ENCODE peak calls at places on chromosomes 12 and 14, in eight cellular contexts. K, A, D, O, H, S, W and Q are unnamed samples.

GRCh38 chr12:65511134-65511912 is 232.8 kb downstream of the MSRB3 start:
- DNase-seq in K (no peak), A (no peak), D (no peak), O (peak), H (no peak), S (no peak), W (no peak), Q (peak)

GRCh38 chr14:43901950-43902349 is 605.1 kb downstream of the FSCB start:
- DNase-seq in K (no peak), A (no peak), D (no peak), O (no peak), H (no peak), S (no peak), W (no peak), Q (no peak)

GRCh38 chr12:29273178-29273843 is 107.7 kb downstream of the ERGIC2 start:
- DNase-seq in K (no peak), A (no peak), D (no peak), O (no peak), H (no peak), S (no peak), W (no peak), Q (no peak)

GRCh38 chr12:45232771-45233372 is 17.0 kb downstream of the ANO6 start:
- DNase-seq in K (no peak), A (peak), D (no peak), O (no peak), H (no peak), S (no peak), W (peak), Q (peak)

GRCh38 chr14:69886843-69887242 is 7.6 kb downstream of the SMOC1 start:
- DNase-seq in K (no peak), A (no peak), D (no peak), O (no peak), H (no peak), S (no peak), W (no peak), Q (no peak)

GRCh38 chr12:2834581-2835491 is at the start of gene NRIP2:
- DNase-seq in K (peak), A (no peak), D (no peak), O (no peak), H (peak), S (no peak), W (no peak), Q (no peak)

GRCh38 chr12:123058980-123059379 is 78.5 kb downstream of the ARL6IP4 start:
- DNase-seq in K (no peak), A (no peak), D (no peak), O (no peak), H (peak), S (no peak), W (no peak), Q (no peak)

GRCh38 chr12:38585090-38585489 is 268.5 kb downstream of the ALG10B start:
- DNase-seq in K (no peak), A (no peak), D (no peak), O (no peak), H (no peak), S (no peak), W (no peak), Q (no peak)

GRCh38 chr12:84805474-84805858 is 107.1 kb downstream of the SLC6A15 start:
- DNase-seq in K (no peak), A (peak), D (no peak), O (no peak), H (no peak), S (no peak), W (no peak), Q (no peak)

GRCh38 chr12:2179953-2180736 is 127.4 kb downstream of the CACNA1C start:
- DNase-seq in K (no peak), A (no peak), D (peak), O (peak), H (peak), S (no peak), W (peak), Q (peak)

GRCh38 chr14:100761481-100761880 is 34.8 kb downstream of the DLK1 start:
- DNase-seq in K (peak), A (no peak), D (no peak), O (no peak), H (no peak), S (no peak), W (no peak), Q (no peak)

GRCh38 chr14:97486601-97487120 is 689.5 kb downstream of the VRK1 start:
- DNase-seq in K (no peak), A (no peak), D (no peak), O (no peak), H (no peak), S (no peak), W (no peak), Q (no peak)

GRCh38 chr12:63964301-63964700 is 119.8 kb downstream of the SRGAP1 start:
- DNase-seq in K (no peak), A (peak), D (no peak), O (no peak), H (no peak), S (no peak), W (no peak), Q (no peak)

GRCh38 chr14:100988956-100989355 is 85.4 kb upstream of the RTL1 start:
- DNase-seq in K (no peak), A (no peak), D (no peak), O (no peak), H (no peak), S (no peak), W (no peak), Q (no peak)

GRCh38 chr14:62144863-62145262 is 382.6 kb downstream of the SNAPC1 start:
- DNase-seq in K (no peak), A (no peak), D (no peak), O (no peak), H (no peak), S (no peak), W (no peak), Q (no peak)

GRCh38 chr14:60736494-60736893 is 1.9 kb downstream of the MNAT1 start:
- DNase-seq in K (no peak), A (peak), D (no peak), O (no peak), H (no peak), S (no peak), W (no peak), Q (no peak)

GRCh38 chr12:79016181-79016580 is 151.6 kb downstream of the SYT1 start:
- DNase-seq in K (peak), A (no peak), D (no peak), O (no peak), H (no peak), S (no peak), W (no peak), Q (no peak)

GRCh38 chr12:66025477-66025876 is 105.1 kb downstream of the LLPH start:
- DNase-seq in K (no peak), A (no peak), D (no peak), O (no peak), H (no peak), S (no peak), W (no peak), Q (no peak)